ENCODE peak calls at places on chromosomes 3 and 15, in seven cellular contexts. K, V, N, F, Q, L and R are unnamed samples.

GRCh38 chr15:92324036-92324963 is 69.4 kb upstream of the ST8SIA2 start:
- DNase-seq in L (no peak), F (no peak), K (no peak), V (no peak), Q (no peak), N (no peak), R (no peak)

GRCh38 chr15:79370716-79371115 is 59.8 kb downstream of the TMED3 start:
- DNase-seq in Q (no peak), K (no peak), N (no peak), V (no peak), L (peak), F (peak), R (no peak)

GRCh38 chr3:105827959-105828358 is 40.9 kb downstream of the CBLB start:
- DNase-seq in L (peak), F (peak), Q (peak), V (peak), K (peak), N (no peak), R (no peak)

GRCh38 chr3:107431048-107431297 is 53.7 kb downstream of the CCDC54 start:
- DNase-seq in Q (peak), N (no peak), V (no peak), K (no peak), F (no peak), L (no peak), R (no peak)

GRCh38 chr3:39466988-39467387 is 492 bp upstream of the MOBP start:
- DNase-seq in K (no peak), V (no peak), N (no peak), L (no peak), F (no peak), Q (no peak), R (no peak)

GRCh38 chr15:90000175-90000923 is 775 bp upstream of the ZNF710 start:
- DNase-seq in F (peak), K (no peak), V (no peak), L (no peak), Q (peak), N (peak), R (peak)

GRCh38 chr15:42471002-42471401 is 19.9 kb downstream of the ZNF106 start:
- DNase-seq in K (no peak), L (no peak), F (no peak), V (no peak), Q (no peak), N (no peak), R (no peak)

GRCh38 chr15:35134269-35134668 is 49.2 kb upstream of the NANOGP8 start:
- DNase-seq in V (no peak), L (no peak), N (no peak), K (no peak), Q (no peak), F (no peak), R (no peak)

GRCh38 chr15:45469429-45469828 is 53.1 kb downstream of the SLC30A4 start:
- DNase-seq in Q (peak), V (no peak), N (no peak), F (no peak), K (no peak), L (no peak), R (no peak)

GRCh38 chr3:10223676-10224639 is 24.3 kb upstream of the TATDN2 start:
- DNase-seq in L (no peak), N (no peak), K (no peak), F (no peak), V (no peak), Q (no peak), R (peak)

GRCh38 chr3:115040673-115041286 is 106.3 kb downstream of the ZBTB20 start:
- DNase-seq in N (peak), L (peak), V (peak), Q (peak), F (peak), K (peak), R (peak)

GRCh38 chr3:108125550-108126071 is 34.8 kb upstream of the CD47 start:
- DNase-seq in Q (no peak), F (no peak), L (no peak), K (no peak), N (no peak), V (no peak), R (peak)

GRCh38 chr3:68162644-68163043 is 508.2 kb upstream of the SUCLG2 start:
- DNase-seq in K (no peak), F (no peak), V (no peak), N (no peak), L (no peak), Q (no peak), R (no peak)
- H3K4me2 ChIP-seq in K (no peak), F (no peak), V (no peak), N (no peak), L (no peak), Q (no peak), R (no peak)

DNA sequence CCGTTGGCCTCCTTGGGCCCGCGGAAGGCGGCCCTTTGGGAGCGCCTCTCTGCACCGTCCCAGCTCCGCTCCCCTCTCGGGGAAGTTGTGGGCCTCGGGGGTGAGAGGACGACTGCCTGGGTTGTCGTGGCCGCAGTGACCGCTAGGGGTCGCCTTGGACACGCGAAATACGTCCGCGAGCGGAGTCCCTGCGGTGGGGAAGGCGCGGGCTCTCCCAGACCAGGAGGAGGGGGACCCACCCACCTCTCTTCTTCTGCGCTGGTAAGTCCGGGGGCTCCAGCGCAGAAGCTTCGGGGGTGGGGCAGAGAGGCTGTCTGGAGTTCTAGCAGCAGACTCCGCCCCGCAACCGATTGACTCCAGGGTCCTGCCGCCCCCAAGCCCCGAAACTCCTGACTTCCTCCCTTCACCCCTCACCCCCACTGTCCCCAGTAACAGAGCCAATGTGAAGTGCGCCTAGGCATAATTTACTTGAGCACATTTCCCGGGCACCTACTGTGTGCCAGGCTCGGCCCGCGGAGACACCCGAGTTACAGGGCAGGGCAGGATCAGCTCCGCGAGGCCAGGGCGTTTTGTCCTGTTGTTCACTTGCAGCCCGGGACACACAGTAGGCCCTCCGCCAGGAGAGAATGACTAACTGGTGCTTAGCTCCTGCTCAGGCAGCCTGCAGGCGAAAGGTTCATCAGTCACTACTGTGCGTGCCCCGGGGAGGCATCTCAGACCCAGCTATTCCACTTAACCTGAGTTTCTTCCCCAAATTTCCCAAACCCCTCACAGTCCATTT is 32.8 kb downstream of the DNASE1L3 start:
- DNase-seq in N (peak), F (peak), Q (peak), K (peak), V (peak), L (peak), R (peak)
- H3K4me2 ChIP-seq in N (peak), F (peak), Q (peak), K (peak), V (peak), L (peak), R (peak)

GRCh38 chr3:170768334-170768801 is 101.6 kb downstream of the RPL22L1 start:
- DNase-seq in Q (no peak), K (no peak), N (no peak), L (peak), V (no peak), F (peak), R (no peak)
- H3K4me2 ChIP-seq in Q (no peak), K (no peak), N (no peak), L (peak), V (no peak), F (peak), R (no peak)

GRCh38 chr15:52010633-52011595 is 8.1 kb upstream of the MAPK6 start:
- DNase-seq in K (no peak), V (peak), L (peak), F (peak), Q (no peak), N (no peak), R (no peak)

GRCh38 chr15:52005748-52006701 is 13.0 kb upstream of the MAPK6 start:
- DNase-seq in F (peak), Q (no peak), N (no peak), L (peak), V (no peak), K (no peak), R (no peak)

GRCh38 chr15:52008698-52009434 is 10.2 kb upstream of the MAPK6 start:
- DNase-seq in V (no peak), K (no peak), L (no peak), N (no peak), F (no peak), Q (no peak), R (peak)

GRCh38 chr15:52006702-52007340 is 12.2 kb upstream of the MAPK6 start:
- DNase-seq in N (no peak), F (no peak), Q (no peak), L (no peak), V (no peak), K (no peak), R (no peak)

DNA sequence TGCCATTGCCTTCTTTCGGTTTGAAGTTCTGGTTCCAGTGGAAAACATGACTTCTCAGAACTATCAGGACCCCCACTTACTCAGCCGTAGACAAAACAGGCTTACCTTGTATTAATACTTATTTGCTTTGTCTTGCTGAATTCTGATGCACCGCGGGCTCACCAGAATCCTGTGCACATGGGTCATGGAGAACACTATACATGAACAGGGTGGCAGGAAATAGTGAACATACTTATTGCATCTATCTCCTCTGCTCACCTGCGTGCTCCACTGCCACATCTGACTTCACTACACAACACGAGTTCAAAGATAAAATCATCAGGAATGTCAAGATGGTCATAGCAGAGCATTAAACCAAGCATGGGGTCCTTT is 10.7 kb upstream of the MAPK6 start:
- DNase-seq in K (no peak), Q (no peak), N (no peak), L (no peak), V (no peak), F (no peak), R (no peak)
- H3K4me2 ChIP-seq in K (peak), Q (no peak), N (no peak), L (no peak), V (no peak), F (no peak), R (peak)

GRCh38 chr15:77616072-77616471 is 16.6 kb downstream of the LINGO1 start:
- DNase-seq in Q (no peak), L (no peak), V (no peak), F (no peak), K (no peak), N (no peak), R (no peak)

GRCh38 chr15:77619883-77620282 is 12.8 kb downstream of the LINGO1 start:
- DNase-seq in F (no peak), N (no peak), K (no peak), L (no peak), V (no peak), Q (no peak), R (no peak)

GRCh38 chr15:77620297-77620696 is 12.4 kb downstream of the LINGO1 start:
- DNase-seq in Q (no peak), K (no peak), F (no peak), N (no peak), V (no peak), L (no peak), R (no peak)

GRCh38 chr15:77615472-77615871 is 17.2 kb downstream of the LINGO1 start:
- DNase-seq in N (no peak), L (no peak), K (no peak), F (no peak), Q (no peak), V (no peak), R (no peak)

DNA sequence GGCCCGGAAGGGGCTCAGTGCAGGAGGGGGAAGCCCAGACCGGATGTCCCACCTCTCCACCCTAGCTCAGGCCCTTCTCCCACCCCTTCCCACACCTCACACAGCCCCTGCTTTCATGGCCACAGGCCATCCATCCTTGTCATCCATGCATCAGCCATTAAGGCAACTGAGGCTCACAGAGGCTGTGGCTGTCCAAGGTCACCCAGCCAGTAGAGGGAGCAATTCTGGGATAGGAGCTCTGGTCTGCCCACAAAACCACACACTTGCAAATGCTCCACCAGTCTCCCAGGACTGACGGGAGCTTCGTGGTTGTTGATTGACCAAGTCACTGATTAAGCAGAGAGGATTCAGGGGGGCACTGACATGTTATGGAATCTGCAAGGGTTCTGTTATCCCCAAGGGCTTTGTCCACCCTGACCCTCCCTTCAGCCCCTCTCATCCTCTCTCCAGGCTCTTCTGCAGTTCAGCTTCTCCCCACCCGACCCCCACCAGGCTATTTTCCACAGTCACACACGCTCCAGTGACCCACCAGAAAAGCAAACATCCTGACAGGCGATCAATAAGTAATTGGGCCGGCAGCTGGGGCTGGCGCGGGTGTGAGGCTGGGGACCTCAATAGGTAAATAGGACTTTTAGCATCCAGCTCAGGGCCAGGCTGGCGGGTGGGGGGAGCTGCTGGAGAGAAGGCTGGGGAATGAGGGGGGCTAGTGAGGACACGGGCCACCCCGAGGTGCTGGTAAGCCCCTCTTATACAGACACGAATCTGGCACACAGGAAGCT is 15.0 kb downstream of the LINGO1 start:
- DNase-seq in L (no peak), Q (peak), V (peak), K (peak), F (no peak), N (no peak), R (peak)
- H3K4me2 ChIP-seq in L (no peak), Q (no peak), V (no peak), K (no peak), F (no peak), N (no peak), R (no peak)

GRCh38 chr15:73872370-73872769 is 994 bp upstream of the TBC1D21 start:
- DNase-seq in N (no peak), L (peak), F (peak), Q (no peak), V (no peak), K (no peak), R (no peak)
- H3K4me2 ChIP-seq in N (no peak), L (peak), F (no peak), Q (no peak), V (no peak), K (no peak), R (no peak)

GRCh38 chr15:83747718-83748110 is 93.8 kb downstream of the ADAMTSL3 start:
- DNase-seq in K (no peak), V (no peak), F (no peak), Q (no peak), N (no peak), L (no peak), R (no peak)

GRCh38 chr15:83746231-83746630 is 92.3 kb downstream of the ADAMTSL3 start:
- DNase-seq in N (no peak), F (no peak), K (no peak), L (no peak), V (no peak), Q (no peak), R (no peak)

GRCh38 chr15:83745771-83746170 is 91.8 kb downstream of the ADAMTSL3 start:
- DNase-seq in Q (no peak), K (no peak), L (no peak), V (no peak), N (no peak), F (no peak), R (no peak)

DNA sequence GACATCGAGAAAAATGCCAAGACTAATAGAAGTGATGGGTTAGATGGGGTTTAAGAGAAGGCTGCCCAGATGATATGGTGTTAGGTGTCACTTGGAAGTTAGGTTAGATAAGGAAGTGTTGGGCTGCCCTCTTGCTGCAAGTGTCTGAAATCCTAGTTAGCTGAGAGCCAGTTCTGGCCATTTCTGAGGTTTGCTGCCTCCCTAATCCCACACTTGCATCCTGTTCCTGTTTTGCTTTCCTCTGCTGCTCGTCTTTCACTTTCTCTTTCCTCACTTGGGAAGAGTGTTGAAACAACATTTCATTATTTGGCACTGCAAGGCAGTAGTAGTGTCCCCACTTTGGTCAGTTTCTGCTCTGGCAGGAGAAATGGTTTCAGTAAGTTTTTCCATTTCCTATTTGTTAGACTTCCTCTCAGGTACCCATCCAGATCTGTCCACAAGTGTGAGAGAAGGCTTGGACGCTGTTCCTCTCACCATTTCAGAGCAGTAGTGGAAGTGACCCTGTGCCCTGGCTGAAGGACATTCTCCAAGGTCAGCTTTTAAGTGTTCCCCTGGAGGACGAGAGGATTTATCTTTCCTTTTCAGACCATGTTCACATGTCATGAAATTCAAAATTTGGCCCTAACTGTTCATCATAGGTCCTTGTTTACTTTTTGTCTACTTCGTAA is 93.3 kb downstream of the ADAMTSL3 start:
- DNase-seq in L (peak), F (peak), Q (peak), V (peak), K (no peak), N (no peak), R (no peak)
- H3K4me2 ChIP-seq in L (no peak), F (peak), Q (no peak), V (peak), K (peak), N (no peak), R (no peak)

GRCh38 chr3:197793246-197793645 is 2.2 kb downstream of the LRCH3 start:
- DNase-seq in L (peak), K (no peak), Q (no peak), N (no peak), F (peak), V (no peak), R (no peak)
- H3K4me2 ChIP-seq in L (peak), K (peak), Q (peak), N (no peak), F (peak), V (no peak), R (peak)

DNA sequence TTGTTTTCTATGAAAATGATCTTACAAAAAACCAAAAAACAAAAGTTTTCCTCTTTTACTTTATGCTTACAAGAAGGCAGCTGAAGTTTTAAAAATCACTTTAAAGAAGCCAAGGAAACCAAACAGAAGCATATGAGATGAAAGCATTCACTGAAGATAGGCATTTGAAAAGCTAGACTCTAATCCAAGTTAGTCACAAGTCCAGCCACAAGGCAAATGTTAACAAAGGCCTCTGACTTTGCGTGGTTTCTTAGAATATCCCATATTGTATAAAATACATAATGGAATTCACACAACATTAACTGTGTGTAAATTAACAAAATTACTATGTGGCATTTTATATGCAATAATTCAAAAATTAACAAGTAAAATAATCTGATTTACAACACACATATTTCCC is 17.7 kb downstream of the MRPL3 start:
- DNase-seq in N (no peak), K (no peak), L (peak), F (peak), Q (no peak), V (no peak), R (no peak)
- H3K4me2 ChIP-seq in N (no peak), K (no peak), L (no peak), F (no peak), Q (no peak), V (no peak), R (peak)

GRCh38 chr3:72185549-72186484 is 400.9 kb upstream of the PROK2 start:
- DNase-seq in K (no peak), N (no peak), F (peak), Q (no peak), L (peak), V (no peak), R (peak)
- H3K4me2 ChIP-seq in K (no peak), N (no peak), F (no peak), Q (no peak), L (peak), V (no peak), R (peak)